ENCODE peak calls at places on chromosomes 1 and 21, in five cellular contexts. P is right lobe of liver, V is psoas muscle, G is mesenchymal stem cell, N is fibroblast of lung. D is an unnamed sample.

GRCh38 chr1:18314399-18314798 is 166.3 kb upstream of the KLHDC7A start:
- DNase-seq in P (no peak), G (no peak), N (no peak), V (no peak), D (no peak)

GRCh38 chr1:1236176-1236763 is 4.2 kb downstream of the B3GALT6 start:
- DNase-seq in V (no peak), G (no peak), P (no peak), N (no peak), D (no peak)

GRCh38 chr21:15616864-15617574 is 112.8 kb upstream of the USP25 start:
- DNase-seq in G (peak; percentile 24), N (peak; percentile 33), P (no peak), V (no peak), D (no peak)

GRCh38 chr1:52368383-52369172 is 2.6 kb upstream of the CC2D1B start:
- DNase-seq in P (peak; percentile 78), V (peak; percentile 44), G (peak; percentile 56), N (peak; percentile 35), D (no peak)

GRCh38 chr1:183871142-183871541 is 66.2 kb downstream of the RGL1 start:
- DNase-seq in P (no peak), N (peak; percentile 34), V (no peak), G (peak; percentile 57), D (no peak)

GRCh38 chr1:12549460-12550349 is 68.3 kb downstream of the DHRS3 start:
- DNase-seq in P (peak; percentile 64), N (peak; percentile 74), G (peak; percentile 45), V (peak; percentile 90), D (peak; percentile 87)

GRCh38 chr1:226602186-226603029 is 53.8 kb downstream of the STUM start:
- DNase-seq in N (peak; percentile 95), P (no peak), V (peak; percentile 72), G (peak; percentile 21), D (peak; percentile 69)

GRCh38 chr1:233478611-233479010 is 135.3 kb upstream of the KCNK1 start:
- DNase-seq in N (no peak), P (peak; percentile 57), V (no peak), G (no peak), D (no peak)

GRCh38 chr1:22832414-22832786 is 121.8 kb downstream of the EPHB2 start:
- DNase-seq in N (peak; percentile 57), G (peak; percentile 76), V (no peak), P (no peak), D (no peak)

GRCh38 chr1:29647581-29647980 is 411.3 kb downstream of the PTPRU start:
- DNase-seq in V (no peak), P (no peak), N (peak; percentile 17), G (no peak), D (no peak)

GRCh38 chr1:103496014-103496635 is 29.4 kb upstream of the RNPC3 start:
- DNase-seq in V (no peak), P (no peak), N (peak; percentile 72), G (no peak), D (no peak)

GRCh38 chr1:88799433-88799832 is 91.9 kb downstream of the GTF2B start:
- DNase-seq in G (no peak), V (no peak), P (no peak), N (no peak), D (no peak)

GRCh38 chr21:25908495-25908894 is 173.7 kb downstream of the GABPA start:
- DNase-seq in P (no peak), G (no peak), N (no peak), V (no peak), D (no peak)

GRCh38 chr1:161951646-161952045 is 72.0 kb downstream of the OLFML2B start:
- DNase-seq in G (no peak), V (no peak), N (no peak), P (no peak), D (no peak)

GRCh38 chr1:43004587-43005459 is 46.2 kb upstream of the SLC2A1 start:
- DNase-seq in P (no peak), N (no peak), G (no peak), V (no peak), D (no peak)

GRCh38 chr21:44503901-44504399 is 36.0 kb downstream of the KRTAP10-1 start:
- DNase-seq in V (no peak), P (no peak), G (no peak), N (no peak), D (no peak)

GRCh38 chr1:53554592-53555305 is 95.5 kb downstream of the DMRTB1 start:
- DNase-seq in G (no peak), P (peak; percentile 19), N (no peak), V (no peak), D (peak; percentile 31)

GRCh38 chr1:166789286-166789685 is 50.0 kb upstream of the POGK start:
- DNase-seq in G (no peak), P (no peak), N (no peak), V (no peak), D (no peak)

GRCh38 chr1:21339402-21340229 is 49.4 kb upstream of the ECE1 start:
- DNase-seq in G (no peak), N (no peak), P (no peak), V (no peak), D (no peak)
- H3K4me1 ChIP-seq in G (peaks cover 59% of the 10 kb centered on the region), N (peaks cover 55% of the 10 kb centered on the region), P (peaks cover 15% of the 10 kb centered on the region), V (peaks cover 49% of the 10 kb centered on the region), D (peaks cover 74% of the 10 kb centered on the region)

GRCh38 chr1:17188217-17188616 is 16.7 kb upstream of the PADI1 start:
- DNase-seq in P (no peak), V (no peak), G (no peak), N (no peak), D (no peak)
- H3K27ac ChIP-seq in P (no peak overlapping the region), V (no peak overlapping the region), G (peak overlapping the region; percentile 99), N (no peak overlapping the region), D (no peak overlapping the region)

GRCh38 chr1:118986291-118986838 is 1.8 kb downstream of the TBX15 start:
- DNase-seq in P (no peak), V (no peak), G (no peak), N (no peak), D (no peak)

GRCh38 chr1:118985611-118986290 is 2.4 kb downstream of the TBX15 start:
- DNase-seq in N (no peak), P (no peak), V (no peak), G (peak; percentile 2), D (no peak)

GRCh38 chr1:118984086-118984989 is 3.8 kb downstream of the TBX15 start:
- DNase-seq in V (peak; percentile 58), N (peak; percentile 49), P (no peak), G (peak; percentile 45), D (no peak)

GRCh38 chr1:118983558-118984021 is 4.6 kb downstream of the TBX15 start:
- DNase-seq in P (no peak), V (no peak), G (no peak), N (no peak), D (no peak)

GRCh38 chr1:118984990-118985608 is 3.0 kb downstream of the TBX15 start:
- DNase-seq in N (no peak), P (no peak), V (no peak), G (no peak), D (no peak)
- H3K4me3 ChIP-seq in N (no peak overlapping the region), P (no peak overlapping the region), V (peak overlapping the region; percentile 71), G (peak overlapping the region; percentile 57), D (peak overlapping the region; percentile 0)

GRCh38 chr1:58574816-58575215 is 2.2 kb downstream of the TACSTD2 start:
- DNase-seq in N (no peak), G (no peak), P (no peak), V (no peak), D (no peak)
- H3K4me1 ChIP-seq in N (no peaks in the 10 kb centered on the region), G (peaks cover 8% of the 10 kb centered on the region), P (no peaks in the 10 kb centered on the region), V (no peaks in the 10 kb centered on the region), D (peaks cover 9% of the 10 kb centered on the region)

DNA sequence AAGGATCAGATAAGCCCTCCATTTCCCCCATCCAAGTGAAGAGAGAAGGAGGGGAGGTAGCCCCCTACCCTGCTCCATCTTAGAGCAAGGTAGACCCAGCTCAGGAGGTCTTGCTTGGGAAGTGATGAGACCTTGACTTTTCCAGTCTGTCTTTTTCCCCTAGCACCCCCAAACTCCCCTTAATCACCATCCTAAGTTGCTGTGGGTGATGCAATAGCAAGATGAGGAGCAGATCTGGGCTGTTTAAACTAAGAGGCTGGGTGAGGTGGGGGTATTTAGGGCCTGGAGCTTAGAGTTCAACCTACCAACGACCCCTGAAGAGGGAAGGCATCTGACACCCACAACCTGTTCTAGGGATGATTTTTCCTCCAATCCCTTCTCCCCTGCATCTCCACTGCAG is 1.7 kb downstream of the ATP1A2 start:
- DNase-seq in P (no peak), G (no peak), V (no peak), N (no peak), D (no peak)
- H3K27ac ChIP-seq in P (no peak overlapping the region), G (no peak overlapping the region), V (peak overlapping the region; percentile 98), N (no peak overlapping the region), D (peak overlapping the region; percentile 86)

DNA sequence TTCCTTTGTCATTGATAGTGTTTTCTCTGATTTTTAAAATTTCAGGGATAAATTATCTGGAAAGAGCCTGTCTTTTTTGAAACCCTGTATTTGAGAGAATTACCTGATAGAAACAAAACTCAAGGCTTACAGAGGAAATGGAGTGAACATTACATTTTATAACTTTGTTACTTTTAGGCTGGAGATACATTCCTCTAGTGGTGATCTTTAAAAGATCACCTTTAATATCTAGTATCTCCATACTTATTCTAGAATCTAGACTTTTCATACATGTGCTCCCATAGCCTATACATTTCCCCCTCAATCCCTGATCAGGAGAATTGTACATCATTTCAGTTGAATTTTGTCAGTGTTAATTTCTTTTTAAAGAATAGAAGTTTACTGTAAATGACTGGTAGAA is 33.6 kb downstream of the RASAL2 start:
- DNase-seq in P (no peak), V (no peak), G (no peak), N (no peak), D (no peak)
- H3K4me3 ChIP-seq in P (no peak overlapping the region), V (no peak overlapping the region), G (no peak overlapping the region), N (no peak overlapping the region), D (no peak overlapping the region)

GRCh38 chr1:19439464-19440171 is 45.7 kb downstream of the CAPZB start:
- DNase-seq in G (no peak), N (no peak), V (no peak), P (peak; percentile 55), D (no peak)
- H3K4me1 ChIP-seq in G (peaks cover 45% of the 10 kb centered on the region), N (peaks cover 70% of the 10 kb centered on the region), V (peaks cover 86% of the 10 kb centered on the region), P (peaks cover 4% of the 10 kb centered on the region), D (peaks cover 54% of the 10 kb centered on the region)

D was measured in ascending aorta.